ENCODE peak calls at places on chromosome 10, in six cellular contexts. X is thoracic aorta, H is heart left ventricle, J is cardiac muscle cell, M is transverse colon, T is endothelial cell of umbilical vein. I is an unnamed sample.

GRCh38 chr10:132403511-132404168 is 6.6 kb downstream of the PWWP2B start:
- DNase-seq in X (no peak), H (peak; percentile 15), J (no peak), M (no peak), T (no peak), I (no peak)

GRCh38 chr10:112999102-112999501 is 49.1 kb downstream of the TCF7L2 start:
- DNase-seq in X (no peak), H (no peak), J (no peak), M (no peak), T (no peak), I (no peak)

GRCh38 chr10:101310528-101311439 is 43.2 kb upstream of the BTRC start:
- DNase-seq in X (no peak), H (peak; percentile 59), J (peak; percentile 58), M (no peak), T (no peak), I (no peak)

GRCh38 chr10:68696018-68696417 is 25.0 kb upstream of the CCAR1 start:
- DNase-seq in X (no peak), H (no peak), J (no peak), M (no peak), T (no peak), I (no peak)

GRCh38 chr10:99395750-99396445 is 34.5 kb downstream of the GOT1 start:
- DNase-seq in X (no peak), H (no peak), J (no peak), M (no peak), T (peak; percentile 57), I (peak; percentile 82)

GRCh38 chr10:66591865-66592264 is 334.0 kb upstream of the LRRTM3 start:
- DNase-seq in X (no peak), H (no peak), J (no peak), M (no peak), T (no peak), I (no peak)

GRCh38 chr10:67306588-67307205 is 380.9 kb downstream of the LRRTM3 start:
- DNase-seq in X (no peak), H (no peak), J (peak; percentile 32), M (no peak), T (peak; percentile 32), I (no peak)

GRCh38 chr10:30749368-30749767 is 119.8 kb upstream of the LYZL2 start:
- DNase-seq in X (no peak), H (no peak), J (no peak), M (no peak), T (no peak), I (no peak)

GRCh38 chr10:50561266-50561665 is 62.5 kb downstream of the SGMS1 start:
- DNase-seq in X (no peak), H (no peak), J (no peak), M (no peak), T (no peak), I (no peak)

GRCh38 chr10:106175760-106176377 is 988.6 kb downstream of the SORCS1 start:
- DNase-seq in X (no peak), H (no peak), J (peak; percentile 14), M (no peak), T (no peak), I (no peak)

GRCh38 chr10:121138112-121138860 is 287.1 kb downstream of the WDR11 start:
- DNase-seq in X (no peak), H (no peak), J (no peak), M (no peak), T (no peak), I (no peak)

GRCh38 chr10:30984563-30985328 is 46.9 kb downstream of the ZNF438 start:
- DNase-seq in X (no peak), H (no peak), J (no peak), M (no peak), T (peak; percentile 74), I (no peak)

GRCh38 chr10:76774987-76775603 is 862.5 kb downstream of the KCNMA1 start:
- DNase-seq in X (no peak), H (peak; percentile 85), J (peak; percentile 80), M (no peak), T (no peak), I (no peak)

GRCh38 chr10:93921338-93921737 is 27.6 kb downstream of the SLC35G1 start:
- DNase-seq in X (no peak), H (no peak), J (no peak), M (peak; percentile 13), T (no peak), I (no peak)

GRCh38 chr10:133089461-133089800 is 1.7 kb downstream of the ADGRA1 start:
- DNase-seq in X (no peak), H (no peak), J (no peak), M (no peak), T (no peak), I (no peak)

GRCh38 chr10:14200645-14201534 is 129.8 kb downstream of the FRMD4A start:
- DNase-seq in X (no peak), H (no peak), J (no peak), M (peak; percentile 8), T (no peak), I (no peak)

GRCh38 chr10:131452926-131453771 is 141.6 kb upstream of the TCERG1L start:
- DNase-seq in X (no peak), H (peak; percentile 48), J (peak; percentile 77), M (no peak), T (no peak), I (no peak)

GRCh38 chr10:101214446-101215396 is 14.5 kb downstream of the LBX1 start:
- DNase-seq in X (no peak), H (peak; percentile 65), J (peak; percentile 86), M (peak; percentile 61), T (peak; percentile 44), I (no peak)

GRCh38 chr10:64463406-64463805 is 942.2 kb downstream of the REEP3 start:
- DNase-seq in X (no peak), H (no peak), J (no peak), M (no peak), T (no peak), I (no peak)

GRCh38 chr10:64465653-64466052 is 944.5 kb downstream of the REEP3 start:
- DNase-seq in X (no peak), H (no peak), J (no peak), M (no peak), T (no peak), I (no peak)

GRCh38 chr10:64468219-64468618 is 947.0 kb downstream of the REEP3 start:
- DNase-seq in X (no peak), H (no peak), J (no peak), M (no peak), T (no peak), I (no peak)
- H3K27ac ChIP-seq in X (no peak overlapping the region), H (no peak overlapping the region), J (no peak overlapping the region), M (no peak overlapping the region), T (no peak overlapping the region), I (no peak overlapping the region)

GRCh38 chr10:35636942-35637341 is 5.2 kb downstream of the FZD8 start:
- DNase-seq in X (no peak), H (no peak), J (no peak), M (no peak), T (no peak), I (no peak)

GRCh38 chr10:35633006-35633980 is 8.8 kb downstream of the FZD8 start:
- DNase-seq in X (no peak), H (no peak), J (no peak), M (no peak), T (no peak), I (no peak)

GRCh38 chr10:35631404-35631803 is 10.7 kb downstream of the FZD8 start:
- DNase-seq in X (no peak), H (no peak), J (no peak), M (no peak), T (no peak), I (no peak)

GRCh38 chr10:35635576-35635975 is 6.5 kb downstream of the FZD8 start:
- DNase-seq in X (no peak), H (no peak), J (peak; percentile 81), M (peak; percentile 33), T (peak; percentile 79), I (no peak)

DNA sequence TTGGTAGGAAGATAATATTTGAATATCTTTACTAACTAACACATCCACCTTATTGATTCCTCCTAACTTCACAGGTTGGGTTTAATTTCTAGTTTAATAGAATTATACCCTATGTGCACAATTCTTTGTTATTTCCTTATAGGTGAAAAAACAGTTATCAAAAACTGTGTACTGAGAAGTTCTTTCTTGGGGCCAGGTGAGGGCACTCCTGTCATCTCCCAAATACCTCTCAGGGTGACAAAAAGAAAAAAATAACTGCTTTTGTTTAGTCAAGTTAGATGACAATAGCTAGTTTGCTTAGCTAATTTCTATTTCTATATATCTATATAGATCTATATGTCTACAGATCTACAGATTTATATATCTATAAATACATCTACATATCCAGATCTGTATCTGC is 10.1 kb downstream of the FZD8 start:
- DNase-seq in X (no peak), H (no peak), J (no peak), M (no peak), T (no peak), I (no peak)
- TF ChIP-seq CTCF in X (no peak), H (no peak), J (no peak), M (no peak), T (no peak), I (peak; percentile 51)

GRCh38 chr10:60420991-60421894 is 31.6 kb upstream of the ANK3 start:
- DNase-seq in X (no peak), H (no peak), J (no peak), M (no peak), T (no peak), I (no peak)
- H3K27ac ChIP-seq in X (no peak overlapping the region), H (no peak overlapping the region), J (no peak overlapping the region), M (no peak overlapping the region), T (no peak overlapping the region), I (no peak overlapping the region)

GRCh38 chr10:124018886-124019525 is 74.4 kb downstream of the CHST15 start:
- DNase-seq in X (no peak), H (peak; percentile 3), J (no peak), M (no peak), T (no peak), I (no peak)

GRCh38 chr10:124015991-124016390 is 77.4 kb downstream of the CHST15 start:
- DNase-seq in X (no peak), H (no peak), J (no peak), M (no peak), T (no peak), I (no peak)

GRCh38 chr10:124019886-124020797 is 73.3 kb downstream of the CHST15 start:
- DNase-seq in X (no peak), H (peak; percentile 12), J (peak; percentile 33), M (no peak), T (no peak), I (no peak)

GRCh38 chr10:124016795-124017375 is 76.5 kb downstream of the CHST15 start:
- DNase-seq in X (no peak), H (no peak), J (no peak), M (no peak), T (no peak), I (no peak)

DNA sequence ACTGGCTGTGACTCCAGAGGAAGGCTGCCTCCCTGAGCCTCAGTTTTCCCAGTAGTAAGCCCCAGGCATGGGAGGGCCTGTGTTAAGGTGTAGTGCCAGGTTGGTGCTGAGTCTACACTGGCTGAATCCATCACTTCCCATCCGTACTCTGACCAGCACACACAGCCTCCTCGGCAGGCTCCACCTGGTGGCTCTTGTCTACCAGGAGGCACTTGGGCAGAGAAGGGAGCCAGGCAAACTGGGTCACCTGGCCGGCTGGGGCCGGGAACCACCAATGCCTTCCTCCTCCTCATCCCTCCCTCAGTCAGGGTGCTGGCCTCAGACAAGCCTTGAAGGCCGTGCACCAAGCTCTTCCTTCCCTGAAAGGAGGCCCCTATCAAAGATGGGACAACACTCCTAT is 75.7 kb downstream of the CHST15 start:
- DNase-seq in X (no peak), H (no peak), J (no peak), M (no peak), T (no peak), I (no peak)
- TF ChIP-seq CTCF in X (no peak), H (no peak), J (no peak), M (no peak), T (no peak), I (no peak)

GRCh38 chr10:3635697-3636096 is 149.3 kb downstream of the KLF6 start:
- DNase-seq in X (no peak), H (no peak), J (no peak), M (peak; percentile 57), T (no peak), I (no peak)
- H3K27ac ChIP-seq in X (no peak overlapping the region), H (no peak overlapping the region), J (no peak overlapping the region), M (no peak overlapping the region), T (no peak overlapping the region), I (no peak overlapping the region)

I was measured in RWPE2.